ENCODE peak calls at places on chromosomes 3 and 15, in six cellular contexts. F is CD8-positive, alpha-beta T cell; M is OCI-LY7; P is GM20000; Y is pancreas; Z is mucosa of descending colon. J is an unnamed sample.

GRCh38 chr15:39854161-39854560 is 65.9 kb downstream of the GPR176 start:
- DNase-seq in F (no peak), M (no peak), P (no peak), Y (no peak), Z (no peak), J (no peak)

GRCh38 chr15:67109141-67110034 is 44.0 kb downstream of the SMAD3 start:
- DNase-seq in F (no peak), M (peak; percentile 77), P (peak; percentile 48), Y (no peak), Z (peak; percentile 59), J (peak; percentile 69)

GRCh38 chr3:126284258-126284904 is 72.8 kb downstream of the KLF15 start:
- DNase-seq in F (no peak), M (no peak), P (no peak), Y (no peak), Z (no peak), J (no peak)

GRCh38 chr3:14834121-14834520 is 15.4 kb downstream of the FGD5 start:
- DNase-seq in F (no peak), M (no peak), P (no peak), Y (no peak), Z (no peak), J (no peak)

GRCh38 chr15:22735781-22736180 is 50.7 kb upstream of the NIPA1 start:
- DNase-seq in F (no peak), M (no peak), P (no peak), Y (no peak), Z (no peak), J (no peak)

GRCh38 chr15:67079361-67079760 is 14.0 kb downstream of the SMAD3 start:
- DNase-seq in F (no peak), M (no peak), P (no peak), Y (no peak), Z (no peak), J (no peak)

GRCh38 chr15:75779504-75779903 is 63.7 kb upstream of the UBE2Q2 start:
- DNase-seq in F (no peak), M (no peak), P (no peak), Y (no peak), Z (no peak), J (no peak)

GRCh38 chr3:43621406-43621973 is 321 bp downstream of the ANO10 start:
- DNase-seq in F (no peak), M (no peak), P (no peak), Y (peak; percentile 65), Z (no peak), J (no peak)

GRCh38 chr3:4656059-4656458 is 162.9 kb downstream of the ITPR1 start:
- DNase-seq in F (no peak), M (peak; percentile 2), P (peak; percentile 16), Y (peak; percentile 60), Z (peak; percentile 46), J (no peak)

GRCh38 chr3:24400450-24400849 is 94.2 kb downstream of the THRB start:
- DNase-seq in F (no peak), M (no peak), P (no peak), Y (no peak), Z (no peak), J (no peak)

GRCh38 chr3:148518520-148518919 is 179.2 kb upstream of the AGTR1 start:
- DNase-seq in F (no peak), M (no peak), P (no peak), Y (no peak), Z (no peak), J (no peak)

GRCh38 chr3:114649331-114649730 is 355.5 kb downstream of the TIGIT start:
- DNase-seq in F (no peak), M (no peak), P (no peak), Y (no peak), Z (no peak), J (no peak)

GRCh38 chr3:16350953-16351318 is 85.9 kb downstream of the OXNAD1 start:
- DNase-seq in F (no peak), M (no peak), P (no peak), Y (no peak), Z (no peak), J (no peak)

GRCh38 chr3:197519801-197520211 is 36.0 kb downstream of the BDH1 start:
- DNase-seq in F (no peak), M (no peak), P (no peak), Y (peak; percentile 59), Z (peak; percentile 52), J (no peak)
- TF ChIP-seq CTCF in F (no peak), M (no peak), P (no peak), Y (no peak), Z (no peak), J (no peak)

GRCh38 chr3:39383190-39383912 is at the start of gene SLC25A38:
- DNase-seq in F (peak; percentile 78), M (peak; percentile 92), P (peak; percentile 82), Y (peak; percentile 83), Z (peak; percentile 87), J (peak; percentile 88)
- TF ChIP-seq CTCF in F (peak; percentile 39), M (peak; percentile 62), P (no peak), Y (no peak), Z (no peak), J (no peak)

GRCh38 chr3:105639131-105639530 is 229.7 kb downstream of the CBLB start:
- DNase-seq in F (no peak), M (no peak), P (no peak), Y (no peak), Z (no peak), J (no peak)
- TF ChIP-seq CTCF in F (no peak), M (no peak), P (no peak), Y (no peak), Z (no peak), J (no peak)

GRCh38 chr3:53862241-53862640 is 15.9 kb downstream of the IL17RB start:
- DNase-seq in F (no peak), M (no peak), P (no peak), Y (no peak), Z (no peak), J (no peak)
- TF ChIP-seq CTCF in F (no peak), M (no peak), P (no peak), Y (no peak), Z (no peak), J (no peak)

GRCh38 chr3:50292159-50292923 is at the start of gene IFRD2:
- DNase-seq in F (peak; percentile 94), M (peak; percentile 98), P (peak; percentile 96), Y (peak; percentile 95), Z (peak; percentile 97), J (peak; percentile 97)
- TF ChIP-seq CTCF in F (no peak), M (no peak), P (no peak), Y (no peak), Z (no peak), J (no peak)

GRCh38 chr3:7788881-7789280 is 712.7 kb upstream of the LMCD1 start:
- DNase-seq in F (no peak), M (no peak), P (no peak), Y (no peak), Z (no peak), J (no peak)
- TF ChIP-seq CTCF in F (no peak), M (no peak), P (no peak), Y (no peak), Z (no peak), J (no peak)

GRCh38 chr3:128274837-128275236 is 121.6 kb downstream of the EEFSEC start:
- DNase-seq in F (no peak), M (no peak), P (no peak), Y (no peak), Z (no peak), J (no peak)
- TF ChIP-seq CTCF in F (no peak), M (no peak), P (no peak), Y (no peak), Z (no peak), J (no peak)

GRCh38 chr15:19984101-19984500 is 557.5 kb downstream of the GOLGA6L6 start:
- DNase-seq in F (no peak), M (no peak), P (no peak), Y (no peak), Z (no peak), J (no peak)

GRCh38 chr15:19992428-19992827 is 549.2 kb downstream of the GOLGA6L6 start:
- DNase-seq in F (no peak), M (no peak), P (no peak), Y (no peak), Z (no peak), J (no peak)

DNA sequence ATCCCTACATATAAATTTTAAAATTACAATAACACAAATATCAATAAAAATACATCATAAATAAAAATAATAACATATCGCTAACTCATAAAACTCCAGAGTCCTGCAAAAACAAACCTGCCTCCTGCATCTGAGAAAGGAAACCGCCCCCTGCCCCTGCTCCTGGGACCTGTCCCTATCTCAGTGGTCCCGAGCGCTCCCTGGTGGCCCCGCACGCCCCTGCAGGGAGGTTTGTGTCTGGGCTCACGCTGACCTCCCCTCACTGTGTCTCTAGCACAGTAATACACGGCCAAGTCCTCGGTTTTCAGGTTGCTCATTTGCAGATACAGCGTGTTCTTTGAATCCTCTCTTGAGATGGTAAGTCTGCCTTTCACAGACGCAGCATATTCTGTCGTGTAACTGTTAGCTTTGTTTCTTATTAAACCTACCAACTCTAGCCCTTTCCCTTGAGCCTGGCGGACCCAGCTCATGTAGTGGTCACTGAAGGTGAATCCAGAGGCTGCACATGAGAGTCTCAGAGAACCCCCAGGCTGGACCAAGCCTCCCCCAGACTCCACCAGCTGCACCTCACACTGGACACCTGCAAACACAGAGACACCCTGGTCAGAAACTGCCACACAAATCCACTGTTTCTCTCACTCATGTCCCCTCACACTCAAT is 554.1 kb downstream of the GOLGA6L6 start:
- DNase-seq in F (no peak), M (peak; percentile 1), P (no peak), Y (no peak), Z (no peak), J (no peak)
- TF ChIP-seq CTCF in F (no peak), M (peak; percentile 43), P (no peak), Y (no peak), Z (no peak), J (no peak)

GRCh38 chr3:70108546-70108945 is 109.0 kb downstream of the SAMMSON start:
- DNase-seq in F (no peak), M (no peak), P (no peak), Y (no peak), Z (no peak), J (no peak)

GRCh38 chr3:70110066-70110465 is 110.5 kb downstream of the SAMMSON start:
- DNase-seq in F (no peak), M (no peak), P (no peak), Y (no peak), Z (no peak), J (no peak)

GRCh38 chr3:70111381-70111780 is 111.8 kb downstream of the SAMMSON start:
- DNase-seq in F (no peak), M (no peak), P (no peak), Y (no peak), Z (no peak), J (no peak)

DNA sequence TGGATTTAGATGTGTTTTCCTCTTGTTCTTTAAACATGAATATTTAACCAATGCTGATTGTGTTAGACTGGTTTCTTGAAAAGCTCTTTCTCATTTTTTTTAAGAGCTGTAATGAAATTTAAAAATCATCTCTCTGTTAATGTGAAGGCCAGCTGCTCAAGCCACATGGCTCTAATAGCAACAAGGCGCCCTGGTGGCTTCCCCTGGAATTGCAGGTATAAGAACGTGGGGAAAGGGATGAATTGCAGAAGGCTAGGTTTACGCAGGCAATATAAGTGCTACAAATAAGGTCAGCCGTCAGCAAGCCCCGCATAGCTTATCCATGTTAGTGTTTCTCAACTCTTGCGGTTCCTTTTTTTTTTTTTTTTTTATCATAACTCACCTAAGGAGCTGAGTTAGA is 108.5 kb downstream of the SAMMSON start:
- DNase-seq in F (no peak), M (peak; percentile 10), P (peak; percentile 26), Y (peak; percentile 73), Z (peak; percentile 24), J (no peak)
- TF ChIP-seq CTCF in F (peak; percentile 18), M (peak; percentile 73), P (peak; percentile 60), Y (peak; percentile 45), Z (peak; percentile 22), J (peak; percentile 55)

GRCh38 chr3:171113716-171114115 is 87.2 kb upstream of the SLC2A2 start:
- DNase-seq in F (no peak), M (peak; percentile 8), P (no peak), Y (no peak), Z (no peak), J (no peak)
- TF ChIP-seq CTCF in F (no peak), M (peak; percentile 40), P (no peak), Y (no peak), Z (no peak), J (no peak)

J was measured in GM13976.